ENCODE peak calls at places on chromosomes 3 and 15, in five cellular contexts. O is pancreas, A is IMR-90, K is GM06990, V is BE2C. F is an unnamed sample.

GRCh38 chr15:66400351-66400774 is 13.7 kb downstream of the MAP2K1 start:
- DNase-seq in O (no peak), A (peak), K (no peak), V (no peak), F (peak)

GRCh38 chr3:65548848-65549625 is 489.7 kb downstream of the MAGI1 start:
- DNase-seq in O (peak), A (no peak), K (peak), V (peak), F (no peak)

GRCh38 chr15:87269566-87269965 is 987.0 kb downstream of the NTRK3 start:
- DNase-seq in O (no peak), A (no peak), K (no peak), V (no peak), F (no peak)

GRCh38 chr3:53045107-53045783 is 628 bp downstream of the SFMBT1 start:
- DNase-seq in O (peak), A (peak), K (peak), V (peak), F (peak)

GRCh38 chr3:157089455-157090221 is 70.3 kb downstream of the CCNL1 start:
- DNase-seq in O (no peak), A (peak), K (peak), V (no peak), F (peak)

GRCh38 chr3:122094693-122095092 is 39.5 kb downstream of the CD86 start:
- DNase-seq in O (no peak), A (no peak), K (no peak), V (no peak), F (peak)

GRCh38 chr3:190013943-190014924 is 106.5 kb downstream of the P3H2 start:
- DNase-seq in O (no peak), A (no peak), K (peak), V (no peak), F (peak)

GRCh38 chr15:85284497-85284896 is 95.9 kb upstream of the AKAP13 start:
- DNase-seq in O (no peak), A (no peak), K (peak), V (no peak), F (peak)

GRCh38 chr3:49012441-49013017 is 5.3 kb downstream of the WDR6 start:
- DNase-seq in O (no peak), A (no peak), K (no peak), V (no peak), F (no peak)

GRCh38 chr3:177345049-177345972 is 148.0 kb upstream of the TBL1XR1 start:
- DNase-seq in O (peak), A (peak), K (no peak), V (peak), F (peak)
- H3K4me3 ChIP-seq in O (no peak), A (no peak), K (no peak), V (no peak), F (no peak)

DNA sequence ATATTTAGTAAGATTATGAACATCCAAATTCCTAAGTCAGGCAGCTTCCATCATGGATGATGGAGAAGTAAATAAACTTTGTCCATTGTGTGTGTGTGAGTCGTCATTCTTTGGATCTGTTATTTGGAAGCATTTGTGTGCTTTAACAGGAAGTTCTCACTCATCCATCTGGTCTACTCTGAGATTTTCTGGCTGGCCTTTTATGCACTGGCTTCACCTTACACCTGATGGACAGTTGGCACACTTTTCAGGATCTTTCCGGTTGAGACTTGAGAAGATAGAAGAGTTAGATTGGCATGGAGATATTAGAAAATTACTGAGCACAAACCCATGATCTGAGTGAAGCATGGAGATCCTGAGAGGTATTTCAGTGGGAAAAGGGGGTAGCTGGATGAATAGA is 12.6 kb downstream of the SYNPR start:
- DNase-seq in O (no peak), A (no peak), K (no peak), V (no peak), F (no peak)
- TF ChIP-seq CTCF in O (no peak), A (no peak), K (no peak), V (no peak), F (no peak)

DNA sequence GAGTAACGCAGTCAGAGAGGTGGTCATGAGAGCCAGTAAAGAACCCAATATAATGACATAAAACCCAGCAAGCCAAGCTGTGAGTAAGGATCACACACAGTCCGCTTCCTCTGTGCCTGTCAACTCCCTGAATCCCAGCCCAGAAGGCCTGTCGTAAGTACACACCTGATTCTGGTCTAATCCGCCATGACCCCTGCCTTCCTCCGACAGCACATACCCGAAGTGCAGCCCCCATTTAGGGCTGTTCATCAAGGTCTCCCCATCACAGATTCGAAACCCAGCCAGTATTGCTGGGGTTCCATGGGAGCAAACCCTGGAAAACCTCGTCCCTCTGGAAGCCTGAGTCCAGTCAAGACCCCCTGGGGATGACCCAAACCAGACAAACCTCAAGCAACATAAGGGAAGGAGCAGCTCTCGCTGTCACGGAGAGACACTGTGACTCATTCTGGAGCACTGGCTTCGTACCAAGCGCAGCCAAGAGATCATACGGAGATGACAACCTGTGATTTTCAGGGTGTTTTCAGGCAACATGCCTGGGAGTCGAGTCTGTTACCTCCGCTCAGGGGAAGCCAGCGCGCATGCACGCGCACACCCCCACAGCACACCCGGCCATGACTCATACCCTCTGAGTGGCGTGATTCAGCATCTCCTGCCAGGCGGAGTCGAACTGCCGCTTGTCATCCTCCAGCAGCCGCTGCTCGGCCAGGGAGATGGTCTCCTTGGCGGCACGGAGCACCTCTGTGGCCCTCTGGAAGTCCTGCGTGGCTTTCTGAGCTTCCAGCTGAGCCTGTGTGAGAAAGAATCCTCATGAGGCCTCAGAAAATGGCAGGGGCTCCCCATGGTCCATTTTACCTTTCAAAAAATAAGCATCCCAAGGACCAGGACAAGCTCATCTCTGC is 63.0 kb downstream of the SH3BP5 start:
- DNase-seq in O (no peak), A (peak), K (peak), V (peak), F (peak)
- H3K4me3 ChIP-seq in O (no peak), A (no peak), K (no peak), V (peak), F (peak)

DNA sequence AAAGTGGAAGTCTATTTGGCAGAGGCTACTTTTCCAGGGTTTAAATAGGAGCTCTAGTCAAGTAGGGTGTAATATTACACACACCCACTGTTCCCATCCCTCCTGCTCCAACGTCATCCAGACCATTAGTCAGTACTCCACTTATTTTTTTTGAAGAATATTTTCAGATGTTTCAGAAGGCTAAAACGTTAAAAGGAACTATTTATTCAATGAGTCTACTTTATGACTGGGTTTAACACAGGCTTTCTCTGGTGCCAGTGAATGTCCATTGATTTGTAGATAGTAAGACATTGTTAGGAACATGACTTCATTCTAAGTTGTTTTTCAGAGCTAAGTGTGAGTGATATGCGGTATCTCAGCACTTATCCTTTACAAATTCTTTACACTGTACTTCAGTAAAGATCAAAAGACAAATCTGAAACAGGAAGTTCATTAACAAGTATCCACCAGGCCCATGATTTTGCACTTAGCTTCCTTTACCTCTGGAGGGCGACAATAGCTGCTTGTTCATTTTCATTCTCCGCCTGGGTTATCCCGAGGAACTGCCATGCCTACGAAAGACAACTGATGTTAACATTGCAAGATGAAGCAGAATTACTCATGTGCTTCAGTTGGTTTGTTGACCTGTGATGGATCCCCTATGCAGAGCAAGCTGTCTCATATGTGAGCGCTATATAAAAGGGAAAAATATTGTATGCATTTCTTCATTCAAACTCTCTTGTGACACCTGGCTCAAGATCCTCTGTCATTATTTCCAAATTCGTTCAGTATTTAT is 158.7 kb downstream of the USP13 start:
- DNase-seq in O (no peak), A (peak), K (peak), V (peak), F (peak)
- TF ChIP-seq CTCF in O (peak), A (peak), K (peak), V (peak), F (peak)

GRCh38 chr15:80549712-80550111 is 145.4 kb upstream of the ABHD17C start:
- DNase-seq in O (no peak), A (no peak), K (no peak), V (no peak), F (no peak)
- H3K4me3 ChIP-seq in O (no peak), A (peak), K (no peak), V (no peak), F (no peak)

F was measured in GM12865.